ENCODE peak calls at places on chromosome 22, in six cellular contexts. D, W, H, E, S and Q are unnamed samples.

GRCh38 chr22:23565288-23565941 is 14.7 kb downstream of the IGLL1 start:
- ATAC-seq in S (peak), D (no peak), W (peak), H (peak), E (peak), Q (peak)

GRCh38 chr22:18991828-18992442 is 55.8 kb upstream of the PRODH start:
- ATAC-seq in H (no peak), D (no peak), E (no peak), W (no peak), S (no peak), Q (no peak)

GRCh38 chr22:35612903-35613302 is 4.2 kb downstream of the MB start:
- ATAC-seq in S (no peak), H (no peak), W (no peak), E (no peak), D (no peak), Q (no peak)

GRCh38 chr22:44314425-44315067 is 1.8 kb upstream of the SHISAL1 start:
- ATAC-seq in S (no peak), E (no peak), H (peak), D (no peak), W (peak), Q (no peak)

GRCh38 chr22:33314316-33314715 is 256.1 kb upstream of the SYN3 start:
- ATAC-seq in E (no peak), W (no peak), D (no peak), H (no peak), S (no peak), Q (no peak)

GRCh38 chr22:40193429-40194421 is 16.0 kb downstream of the TNRC6B start:
- ATAC-seq in S (no peak), W (no peak), E (peak), H (no peak), D (no peak), Q (no peak)

GRCh38 chr22:44632823-44633478 is 69.1 kb upstream of the PRR5 start:
- ATAC-seq in E (peak), W (peak), H (peak), D (no peak), S (peak), Q (no peak)

GRCh38 chr22:26744892-26745808 is 87.8 kb downstream of the MIAT start:
- ATAC-seq in S (no peak), W (no peak), D (no peak), H (no peak), E (no peak), Q (no peak)

GRCh38 chr22:42841444-42841843 is 15.6 kb downstream of the ARFGAP3 start:
- ATAC-seq in D (no peak), E (no peak), W (no peak), H (no peak), S (no peak), Q (no peak)

GRCh38 chr22:27786253-27786898 is 15.2 kb downstream of the MN1 start:
- ATAC-seq in D (no peak), H (no peak), W (no peak), S (no peak), E (no peak), Q (no peak)

GRCh38 chr22:30044369-30044768 is 35.9 kb upstream of the HORMAD2 start:
- ATAC-seq in D (no peak), E (no peak), W (no peak), H (no peak), S (peak), Q (peak)

GRCh38 chr22:49667236-49667635 is 160.4 kb downstream of the BRD1 start:
- ATAC-seq in W (no peak), H (no peak), S (no peak), D (no peak), E (peak), Q (no peak)

GRCh38 chr22:23289130-23289503 is 108.8 kb downstream of the BCR start:
- ATAC-seq in H (no peak), E (no peak), W (no peak), D (no peak), S (no peak), Q (no peak)

GRCh38 chr22:36846949-36847348 is 13.9 kb upstream of the NCF4 start:
- ATAC-seq in E (no peak), D (no peak), W (no peak), S (no peak), H (no peak), Q (no peak)

GRCh38 chr22:22432479-22432878 is 76.1 kb downstream of the ZNF280B start:
- ATAC-seq in E (no peak), W (no peak), H (no peak), S (no peak), D (no peak), Q (no peak)

GRCh38 chr22:26464312-26464711 is 19.3 kb downstream of the HPS4 start:
- ATAC-seq in H (no peak), S (no peak), D (no peak), E (no peak), W (no peak), Q (no peak)